ENCODE peak calls at places on chromosomes 4 and X, in nine cellular contexts. F, W, V, J, E, K, O, P and A are unnamed samples.

GRCh38 chrX:72685810-72686465 is 28.2 kb downstream of the PHKA1 start:
- DNase-seq in V (no peak), W (no peak), E (no peak), P (no peak), O (no peak), K (no peak), F (no peak), J (peak), A (no peak)

GRCh38 chr4:128342762-128343161 is 55.1 kb upstream of the PGRMC2 start:
- DNase-seq in W (no peak), P (no peak), O (no peak), F (no peak), K (no peak), V (no peak), E (no peak), J (no peak), A (no peak)

GRCh38 chrX:55522577-55523254 is 33.1 kb upstream of the USP51 start:
- DNase-seq in K (no peak), O (no peak), W (no peak), J (no peak), P (no peak), V (no peak), F (no peak), E (no peak), A (no peak)

GRCh38 chrX:12138366-12139313 is at the start of gene FRMPD4:
- DNase-seq in W (no peak), V (peak), E (no peak), K (no peak), J (no peak), O (no peak), F (no peak), P (peak), A (no peak)

GRCh38 chr4:37101196-37101595 is 143.3 kb upstream of the NWD2 start:
- DNase-seq in V (no peak), J (no peak), O (no peak), F (no peak), W (no peak), K (no peak), P (no peak), E (no peak), A (no peak)

GRCh38 chr4:22668301-22668700 is 24.4 kb upstream of the GBA3 start:
- DNase-seq in E (no peak), P (no peak), W (no peak), K (peak), V (no peak), O (no peak), F (no peak), J (no peak), A (no peak)

GRCh38 chr4:180059216-180059881 is 2183.9 kb upstream of the TENM3 start:
- DNase-seq in P (no peak), F (no peak), K (no peak), E (no peak), O (no peak), J (no peak), W (no peak), V (peak), A (peak)

GRCh38 chr4:139858436-139859225 is 193.0 kb downstream of the MGST2 start:
- DNase-seq in F (no peak), V (no peak), E (no peak), P (no peak), O (peak), K (no peak), W (no peak), J (no peak), A (no peak)

GRCh38 chrX:140057001-140057411 is 91.7 kb upstream of the CXorf66 start:
- DNase-seq in O (peak), W (peak), V (peak), E (peak), K (peak), F (peak), P (peak), J (peak), A (peak)

GRCh38 chr4:105246712-105247111 is 100.0 kb downstream of the TET2 start:
- DNase-seq in P (no peak), E (no peak), F (no peak), W (no peak), O (no peak), J (no peak), K (no peak), V (no peak), A (no peak)

GRCh38 chr4:130576218-130576617 is 1480.3 kb downstream of the C4orf33 start:
- DNase-seq in V (no peak), F (no peak), E (no peak), J (no peak), K (no peak), O (no peak), P (no peak), W (no peak), A (no peak)

GRCh38 chr4:150315691-150316090 is 237.4 kb downstream of the DCLK2 start:
- DNase-seq in P (no peak), K (no peak), W (no peak), V (no peak), E (no peak), O (no peak), F (no peak), J (no peak), A (no peak)

GRCh38 chr4:100431416-100431815 is 86.4 kb downstream of the EMCN start:
- DNase-seq in W (no peak), E (no peak), P (no peak), K (no peak), J (no peak), O (no peak), V (no peak), F (no peak), A (no peak)

GRCh38 chr4:165872443-165873297 is at the start of gene TLL1:
- DNase-seq in P (peak), K (no peak), E (no peak), W (no peak), J (no peak), F (no peak), V (peak), O (no peak), A (peak)

GRCh38 chr4:75633846-75634245 is 3.5 kb upstream of the CDKL2 start:
- DNase-seq in J (no peak), V (no peak), W (no peak), K (peak), F (no peak), O (no peak), P (no peak), E (no peak), A (no peak)

GRCh38 chr4:186624951-186625350 is 69.6 kb upstream of the MTNR1A start:
- DNase-seq in O (no peak), J (no peak), W (no peak), F (no peak), V (no peak), K (peak), P (no peak), E (no peak), A (no peak)

GRCh38 chrX:124346064-124346876 is at the start of gene SH2D1A:
- DNase-seq in W (no peak), P (no peak), F (peak), J (no peak), O (no peak), V (no peak), E (no peak), K (no peak), A (no peak)
- H3K27ac ChIP-seq in W (no peak), P (no peak), F (peak), J (no peak), O (no peak), V (no peak), E (no peak), K (no peak), A (no peak)

GRCh38 chrX:3280706-3281105 is 65.7 kb downstream of the MXRA5 start:
- DNase-seq in V (no peak), J (no peak), O (no peak), K (no peak), F (no peak), W (no peak), P (no peak), E (no peak), A (no peak)

GRCh38 chrX:3290561-3290960 is 55.9 kb downstream of the MXRA5 start:
- DNase-seq in V (no peak), O (no peak), P (no peak), K (no peak), J (no peak), E (no peak), F (no peak), W (no peak), A (no peak)

GRCh38 chrX:3286196-3286920 is 60.1 kb downstream of the MXRA5 start:
- DNase-seq in W (no peak), J (peak), K (peak), P (no peak), F (no peak), O (no peak), E (no peak), V (no peak), A (no peak)
- H3K27ac ChIP-seq in W (no peak), J (peak), K (peak), P (no peak), F (no peak), O (no peak), E (no peak), V (no peak), A (no peak)

GRCh38 chrX:44914532-44915198 is 41.7 kb downstream of the KDM6A start:
- DNase-seq in J (no peak), P (no peak), W (no peak), K (peak), F (no peak), E (no peak), V (no peak), O (no peak), A (no peak)

GRCh38 chrX:44913656-44914531 is 40.9 kb downstream of the KDM6A start:
- DNase-seq in O (no peak), V (no peak), W (no peak), P (no peak), F (no peak), E (no peak), K (no peak), J (no peak), A (no peak)

GRCh38 chrX:44918722-44919121 is 45.7 kb downstream of the KDM6A start:
- DNase-seq in F (no peak), J (no peak), O (no peak), K (no peak), E (no peak), P (no peak), W (no peak), V (no peak), A (no peak)

GRCh38 chrX:44915361-44915868 is 42.4 kb downstream of the KDM6A start:
- DNase-seq in K (no peak), V (no peak), P (no peak), F (no peak), E (no peak), O (no peak), W (no peak), J (no peak), A (no peak)
- H3K27ac ChIP-seq in K (no peak), V (no peak), P (no peak), F (peak), E (no peak), O (no peak), W (peak), J (no peak), A (no peak)

GRCh38 chrX:69000857-69001256 is 164.4 kb downstream of the PJA1 start:
- DNase-seq in P (no peak), J (no peak), K (no peak), W (no peak), V (no peak), E (no peak), F (no peak), O (no peak), A (no peak)
- H3K27ac ChIP-seq in P (no peak), J (no peak), K (no peak), W (no peak), V (no peak), E (no peak), F (no peak), O (no peak), A (no peak)

DNA sequence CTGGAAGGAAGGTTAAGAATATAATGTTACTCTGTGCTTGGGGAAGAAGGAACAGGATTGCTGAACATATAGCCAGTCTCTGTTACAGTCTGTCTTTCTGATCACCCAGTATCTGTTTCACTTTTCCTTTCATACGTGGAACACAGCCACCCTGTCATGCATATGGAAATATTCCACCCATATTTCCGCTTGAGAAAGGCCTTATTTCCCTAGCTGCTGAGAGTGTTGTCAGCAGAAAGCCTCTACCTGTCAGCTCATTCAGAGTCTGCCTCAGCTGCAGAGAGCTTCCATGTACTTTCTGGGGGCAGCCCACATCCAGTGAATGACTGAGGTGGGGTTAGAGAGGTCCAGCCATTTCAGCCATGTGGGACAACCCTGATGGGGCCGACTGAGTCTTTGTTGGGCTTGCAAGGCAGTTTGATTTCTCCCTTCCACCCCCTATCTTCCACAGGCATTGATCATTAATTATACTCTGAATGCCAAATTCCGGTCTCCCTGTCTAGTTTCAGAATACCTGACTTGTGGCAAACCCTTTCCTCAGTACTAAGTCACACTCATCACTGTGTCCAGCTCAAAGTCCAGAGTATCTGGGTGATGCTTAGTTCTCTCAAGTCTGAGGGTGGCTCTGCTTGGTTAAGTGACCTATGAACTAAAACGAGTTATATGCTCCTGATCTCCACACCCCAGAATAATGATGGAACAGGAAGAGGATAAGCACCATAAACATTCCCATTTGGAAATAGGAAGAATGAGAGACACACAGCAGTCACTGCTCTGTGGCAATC is 6.6 kb downstream of the SMIM9 start:
- DNase-seq in K (no peak), E (no peak), V (no peak), F (no peak), O (no peak), W (no peak), J (no peak), P (no peak), A (no peak)
- H3K27ac ChIP-seq in K (no peak), E (no peak), V (no peak), F (no peak), O (no peak), W (no peak), J (no peak), P (no peak), A (no peak)

DNA sequence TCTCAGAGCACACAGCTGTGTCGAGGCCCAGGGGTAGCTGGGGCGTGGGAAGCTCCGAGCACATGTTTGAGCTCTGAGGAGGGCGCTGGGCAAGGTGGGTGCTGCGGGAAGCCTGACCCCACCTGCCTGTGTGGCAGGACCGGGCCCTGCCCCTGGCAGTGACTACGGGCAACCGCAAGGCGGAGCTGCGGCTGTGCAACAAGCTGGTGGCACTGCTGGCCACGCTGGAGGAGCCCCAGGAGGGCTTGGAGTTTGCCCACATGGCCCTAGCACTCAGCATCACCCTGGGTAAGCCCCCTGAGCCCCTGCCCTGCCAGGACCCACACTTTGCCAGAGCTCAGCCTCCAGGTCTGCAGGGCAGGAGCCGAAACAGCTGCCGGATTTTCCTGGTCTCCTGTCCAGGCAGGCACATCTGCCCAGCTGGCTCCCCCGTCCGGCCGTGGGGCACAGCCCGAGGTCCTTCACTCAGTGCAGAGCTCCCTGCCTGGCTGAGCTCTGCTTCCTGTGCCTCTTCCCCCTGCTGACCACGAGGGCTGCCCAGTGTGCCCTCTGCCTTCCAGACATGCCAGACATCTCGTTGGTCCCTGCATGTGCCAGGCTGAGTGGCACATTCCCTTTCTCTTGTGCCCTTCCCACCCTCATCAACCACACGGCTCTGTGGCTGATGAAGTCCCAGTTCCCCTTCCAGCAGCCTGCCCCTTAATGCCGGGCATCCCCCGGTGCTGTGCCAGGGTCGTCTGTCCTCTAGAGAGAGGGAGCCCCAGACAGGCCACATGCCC is 33.2 kb upstream of the HTRA3 start:
- DNase-seq in J (no peak), E (no peak), O (no peak), F (no peak), W (no peak), V (no peak), P (no peak), K (no peak), A (no peak)
- H3K27ac ChIP-seq in J (no peak), E (no peak), O (no peak), F (no peak), W (no peak), V (no peak), P (no peak), K (no peak), A (no peak)

GRCh38 chrX:39067866-39068265 is 266.6 kb downstream of the MID1IP1 start:
- DNase-seq in F (no peak), K (no peak), E (no peak), V (no peak), P (peak), O (no peak), W (no peak), J (no peak), A (no peak)

GRCh38 chrX:39070009-39070408 is 268.8 kb downstream of the MID1IP1 start:
- DNase-seq in W (no peak), J (no peak), P (no peak), O (no peak), E (no peak), F (no peak), V (peak), K (no peak), A (no peak)

GRCh38 chrX:39063702-39064101 is 262.4 kb downstream of the MID1IP1 start:
- DNase-seq in F (no peak), E (no peak), V (no peak), O (no peak), K (no peak), P (no peak), W (no peak), J (no peak), A (no peak)

GRCh38 chrX:39063037-39063436 is 261.8 kb downstream of the MID1IP1 start:
- DNase-seq in W (peak), O (no peak), K (no peak), P (no peak), V (no peak), F (no peak), E (peak), J (no peak), A (no peak)

DNA sequence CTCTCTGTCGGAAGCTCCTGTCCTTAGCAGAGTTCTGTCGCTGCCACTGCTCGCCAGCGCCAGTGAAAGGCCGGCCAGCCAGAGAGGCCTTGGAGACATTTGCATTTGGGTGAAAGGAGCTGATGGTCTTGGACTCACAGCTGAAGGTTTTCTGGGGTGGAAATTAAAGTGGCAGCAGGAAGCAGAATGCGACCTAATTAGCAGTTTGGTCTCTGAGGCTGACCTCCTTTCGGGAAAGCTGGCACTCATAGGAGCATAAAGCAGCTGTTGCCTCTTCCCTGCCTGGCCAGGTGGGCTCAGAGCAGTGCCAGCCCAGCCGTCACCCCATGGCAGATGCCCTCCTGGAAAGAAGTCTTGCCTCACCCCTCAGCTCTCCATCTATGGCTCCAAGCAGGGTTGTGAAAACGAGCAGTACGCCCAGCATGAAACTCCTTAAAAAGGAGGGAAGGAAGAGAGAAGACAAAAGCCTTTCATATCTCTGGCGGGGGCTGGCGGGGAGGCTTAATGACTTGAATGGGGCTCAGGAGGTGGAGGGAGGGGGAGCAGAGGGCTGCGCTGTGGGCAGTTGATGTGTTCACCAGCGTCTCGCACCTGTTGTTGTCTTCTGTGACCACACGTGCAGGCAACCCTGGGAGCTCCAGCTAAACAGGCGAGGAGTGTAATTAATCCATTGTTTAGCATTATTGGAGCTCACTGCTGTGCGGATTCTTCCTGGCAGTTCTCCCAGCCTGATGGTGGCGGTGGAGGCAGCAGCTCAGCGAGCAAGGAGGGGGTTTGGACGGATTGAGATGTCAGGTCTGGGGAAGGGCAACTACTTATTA is 264.0 kb downstream of the MID1IP1 start:
- DNase-seq in P (no peak), F (no peak), O (no peak), E (no peak), J (no peak), W (no peak), K (no peak), V (peak), A (no peak)
- H3K27ac ChIP-seq in P (no peak), F (no peak), O (no peak), E (no peak), J (no peak), W (no peak), K (no peak), V (peak), A (no peak)

DNA sequence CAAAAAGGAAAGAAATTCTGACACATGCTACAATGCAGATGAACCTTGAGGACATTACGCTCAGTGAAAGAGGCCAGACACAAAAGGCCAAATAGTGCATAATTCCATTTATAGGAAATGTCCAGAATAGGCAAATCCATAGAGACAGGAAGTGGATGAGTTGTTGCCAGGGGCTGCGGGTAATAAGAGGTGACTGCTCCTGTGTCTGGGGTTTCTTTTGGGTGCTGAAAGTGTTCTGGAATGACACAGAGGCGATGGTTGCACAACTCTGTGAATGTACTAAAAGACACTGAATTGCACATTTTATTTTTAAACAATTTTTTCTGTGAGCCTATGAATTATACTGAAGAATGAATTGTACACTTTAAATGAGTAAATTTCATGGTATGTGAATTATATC is 23.3 kb upstream of the IRAK1 start:
- DNase-seq in O (no peak), J (no peak), V (no peak), E (no peak), P (no peak), K (peak), W (peak), F (no peak), A (no peak)
- H3K27ac ChIP-seq in O (peak), J (no peak), V (no peak), E (no peak), P (no peak), K (peak), W (peak), F (no peak), A (no peak)

DNA sequence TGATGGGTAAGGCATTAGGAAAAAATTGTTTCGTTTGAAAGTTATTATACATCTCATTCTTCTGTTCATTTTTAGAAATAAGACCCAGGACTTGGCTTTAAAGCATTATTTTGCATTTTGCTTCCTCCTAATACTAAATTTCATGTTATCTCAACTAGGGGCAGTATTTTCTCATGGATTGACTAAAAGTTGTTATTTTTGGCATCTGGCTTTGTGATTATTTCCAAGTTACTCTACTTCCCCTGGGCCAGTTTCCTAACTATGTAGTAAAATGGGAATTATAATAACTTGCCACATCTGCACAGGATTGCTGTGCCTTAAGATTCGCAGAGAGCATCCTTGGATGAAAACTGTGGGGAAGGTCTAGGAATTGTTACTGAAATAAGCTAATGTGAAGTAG is 3.0 kb downstream of the RBPJ start:
- DNase-seq in K (no peak), J (no peak), W (no peak), E (no peak), F (no peak), V (no peak), O (no peak), P (no peak), A (no peak)
- H3K27ac ChIP-seq in K (no peak), J (no peak), W (peak), E (no peak), F (no peak), V (no peak), O (no peak), P (no peak), A (no peak)